ENCODE peak calls at places on chromosomes 3 and 15, in six cellular contexts. R, N, W, Y, X and S are unnamed samples.
A peak's percentile ranks its signal among the peaks of the same experiment; 100 is the strongest.

GRCh38 chr3:195847061-195847950 is 35.6 kb upstream of the MUC4 start:
- DNase-seq in R (peak; percentile 89), N (peak; percentile 26), W (no peak), Y (no peak), X (no peak), S (no peak)

GRCh38 chr15:75659928-75660645 is 12.4 kb downstream of the SNX33 start:
- DNase-seq in R (peak; percentile 69), N (no peak), W (no peak), Y (no peak), X (no peak), S (no peak)

GRCh38 chr15:48722764-48723661 is 77.5 kb upstream of the FBN1 start:
- DNase-seq in R (peak; percentile 86), N (peak; percentile 94), W (no peak), Y (no peak), X (no peak), S (no peak)

GRCh38 chr15:67405208-67406191 is 115.4 kb upstream of the C15orf61 start:
- DNase-seq in R (peak; percentile 55), N (peak; percentile 79), W (no peak), Y (no peak), X (no peak), S (no peak)

GRCh38 chr3:52512105-52512504 is 17.0 kb downstream of the STAB1 start:
- DNase-seq in R (no peak), N (no peak), W (no peak), Y (no peak), X (no peak), S (no peak)

GRCh38 chr3:38454179-38454883 is 641 bp downstream of the ACVR2B start:
- DNase-seq in R (no peak), N (peak; percentile 13), W (peak; percentile 61), Y (peak; percentile 22), X (peak; percentile 25), S (peak; percentile 39)

GRCh38 chr3:16793321-16793720 is 91.4 kb upstream of the PLCL2 start:
- DNase-seq in R (no peak), N (no peak), W (no peak), Y (no peak), X (no peak), S (no peak)

GRCh38 chr15:25859838-25860645 is 3.1 kb downstream of the ATP10A start:
- DNase-seq in R (no peak), N (no peak), W (no peak), Y (no peak), X (no peak), S (no peak)

GRCh38 chr3:194083253-194084224 is 52.4 kb upstream of the HES1 start:
- DNase-seq in R (no peak), N (no peak), W (no peak), Y (no peak), X (no peak), S (no peak)

GRCh38 chr3:184175506-184175905 is 851 bp downstream of the AP2M1 start:
- DNase-seq in R (no peak), N (no peak), W (no peak), Y (no peak), X (no peak), S (no peak)

GRCh38 chr3:13621381-13622221 is 72.7 kb downstream of the FBLN2 start:
- DNase-seq in R (no peak), N (no peak), W (peak; percentile 66), Y (no peak), X (no peak), S (peak; percentile 42)

GRCh38 chr3:16978234-16978920 is 93.6 kb downstream of the PLCL2 start:
- DNase-seq in R (no peak), N (peak; percentile 49), W (no peak), Y (no peak), X (no peak), S (no peak)

GRCh38 chr15:29031502-29032228 is 145.9 kb downstream of the APBA2 start:
- DNase-seq in R (no peak), N (no peak), W (no peak), Y (no peak), X (no peak), S (no peak)

GRCh38 chr3:183386651-183387050 is 41.8 kb downstream of the MCF2L2 start:
- DNase-seq in R (no peak), N (no peak), W (no peak), Y (no peak), X (no peak), S (no peak)

GRCh38 chr3:101061312-101061711 is 68.1 kb upstream of the ABI3BP start:
- DNase-seq in R (no peak), N (no peak), W (no peak), Y (no peak), X (no peak), S (no peak)

GRCh38 chr3:156218353-156218744 is 98.0 kb downstream of the KCNAB1 start:
- DNase-seq in R (peak; percentile 62), N (peak; percentile 5), W (no peak), Y (no peak), X (no peak), S (no peak)

GRCh38 chr3:80051602-80051962 is 283.8 kb upstream of the ROBO1 start:
- DNase-seq in R (no peak), N (no peak), W (no peak), Y (no peak), X (no peak), S (peak; percentile 26)

GRCh38 chr15:44710236-44711088 is 661 bp downstream of the PATL2 start:
- DNase-seq in R (peak; percentile 47), N (peak; percentile 42), W (no peak), Y (no peak), X (peak; percentile 25), S (peak; percentile 44)

GRCh38 chr15:72306211-72306785 is 13.7 kb downstream of the CELF6 start:
- DNase-seq in R (peak; percentile 10), N (peak; percentile 32), W (peak; percentile 49), Y (peak; percentile 28), X (no peak), S (no peak)

GRCh38 chr15:70140543-70141375 is 43.0 kb upstream of the TLE3 start:
- DNase-seq in R (peak; percentile 64), N (peak; percentile 57), W (no peak), Y (no peak), X (no peak), S (no peak)

GRCh38 chr3:52052831-52053306 is 3.5 kb downstream of the DUSP7 start:
- DNase-seq in R (peak; percentile 89), N (peak; percentile 77), W (peak; percentile 66), Y (peak; percentile 36), X (peak; percentile 92), S (peak; percentile 91)